ENCODE peak calls at places on chromosomes 4 and X, in ten cellular contexts. L, K, F, X, E, T, R, N, P and M are unnamed samples.
A peak's percentile ranks its signal among the peaks of the same experiment; 100 is the strongest.

GRCh38 chr4:13461511-13461910 is 22.6 kb downstream of the RAB28 start:
- DNase-seq in L (no peak), K (no peak), F (no peak), X (no peak), E (no peak), T (no peak), R (no peak), N (no peak), P (no peak), M (no peak)

GRCh38 chr4:136012250-136012649 is 1520.0 kb downstream of the PCDH18 start:
- DNase-seq in L (no peak), K (no peak), F (no peak), X (no peak), E (no peak), T (no peak), R (no peak), N (no peak), P (no peak), M (no peak)

GRCh38 chr4:160026720-160027119 is 923.8 kb downstream of the RAPGEF2 start:
- DNase-seq in L (peak; percentile 0), K (no peak), F (no peak), X (no peak), E (no peak), T (no peak), R (no peak), N (no peak), P (no peak), M (no peak)

GRCh38 chr4:108432418-108432817 is 188.0 kb upstream of the RPL34 start:
- DNase-seq in L (no peak), K (no peak), F (no peak), X (no peak), E (no peak), T (no peak), R (no peak), N (no peak), P (no peak), M (no peak)

GRCh38 chr4:101774807-101775206 is 15.7 kb upstream of the BANK1 start:
- DNase-seq in L (no peak), K (no peak), F (no peak), X (no peak), E (no peak), T (no peak), R (no peak), N (no peak), P (no peak), M (no peak)

GRCh38 chr4:34009951-34010350 is 2234.4 kb downstream of the ARAP2 start:
- DNase-seq in L (no peak), K (no peak), F (no peak), X (no peak), E (no peak), T (no peak), R (no peak), N (no peak), P (no peak), M (no peak)

GRCh38 chrX:147403075-147403474 is 508.6 kb upstream of the FMR1 start:
- DNase-seq in L (no peak), K (no peak), F (no peak), X (no peak), E (no peak), T (no peak), R (no peak), N (no peak), P (no peak), M (no peak)

GRCh38 chr4:8010618-8011017 is 71.0 kb upstream of the AFAP1 start:
- DNase-seq in L (peak; percentile 98), K (no peak), F (peak; percentile 99), X (no peak), E (peak; percentile 45), T (no peak), R (no peak), N (peak; percentile 54), P (peak; percentile 57), M (no peak)

GRCh38 chr4:111410571-111410970 is 734.7 kb upstream of the FAM241A start:
- DNase-seq in L (no peak), K (no peak), F (no peak), X (no peak), E (no peak), T (peak; percentile 28), R (no peak), N (no peak), P (no peak), M (no peak)

GRCh38 chr4:128468485-128468989 is 180.9 kb upstream of the PGRMC2 start:
- DNase-seq in L (no peak), K (no peak), F (peak; percentile 57), X (peak; percentile 31), E (peak; percentile 83), T (peak; percentile 59), R (no peak), N (no peak), P (no peak), M (no peak)

GRCh38 chr4:54384563-54384962 is 155.5 kb downstream of the PDGFRA start:
- DNase-seq in L (peak; percentile 27), K (peak; percentile 7), F (no peak), X (no peak), E (peak; percentile 38), T (no peak), R (no peak), N (no peak), P (no peak), M (peak; percentile 18)

GRCh38 chr4:26317766-26318165 is 3.0 kb upstream of the RBPJ start:
- DNase-seq in L (no peak), K (no peak), F (no peak), X (no peak), E (no peak), T (no peak), R (no peak), N (no peak), P (no peak), M (no peak)

GRCh38 chrX:55167124-55167523 is 53.0 kb upstream of the PAGE5 start:
- DNase-seq in L (no peak), K (no peak), F (peak; percentile 8), X (no peak), E (no peak), T (no peak), R (no peak), N (no peak), P (no peak), M (no peak)

GRCh38 chr4:87030606-87031441 is 96.0 kb downstream of the AFF1 start:
- DNase-seq in L (peak; percentile 46), K (no peak), F (peak; percentile 79), X (no peak), E (no peak), T (no peak), R (no peak), N (no peak), P (no peak), M (no peak)

GRCh38 chrX:19794690-19795089 is 92.7 kb downstream of the SH3KBP1 start:
- DNase-seq in L (no peak), K (no peak), F (no peak), X (no peak), E (no peak), T (no peak), R (no peak), N (no peak), P (no peak), M (no peak)

GRCh38 chrX:19795289-19795688 is 92.1 kb downstream of the SH3KBP1 start:
- DNase-seq in L (no peak), K (no peak), F (no peak), X (no peak), E (no peak), T (no peak), R (no peak), N (no peak), P (no peak), M (no peak)

GRCh38 chrX:19799319-19800182 is 87.8 kb downstream of the SH3KBP1 start:
- DNase-seq in L (no peak), K (peak; percentile 61), F (no peak), X (no peak), E (no peak), T (no peak), R (no peak), N (no peak), P (no peak), M (no peak)

GRCh38 chrX:19800821-19801220 is 86.6 kb downstream of the SH3KBP1 start:
- DNase-seq in L (no peak), K (peak; percentile 29), F (no peak), X (no peak), E (no peak), T (no peak), R (no peak), N (no peak), P (no peak), M (no peak)

GRCh38 chrX:19798423-19798822 is 89.0 kb downstream of the SH3KBP1 start:
- DNase-seq in L (no peak), K (no peak), F (no peak), X (no peak), E (no peak), T (no peak), R (no peak), N (no peak), P (no peak), M (no peak)
- H3K4me1 ChIP-seq in L (no peaks in the 10 kb centered on the region), K (peaks cover 78% of the 10 kb centered on the region), F (no peaks in the 10 kb centered on the region), X (no peaks in the 10 kb centered on the region), E (no peaks in the 10 kb centered on the region), T (peaks cover 3% of the 10 kb centered on the region), R (peaks cover 3% of the 10 kb centered on the region), N (no peaks in the 10 kb centered on the region), P (no peaks in the 10 kb centered on the region), M (peaks cover 17% of the 10 kb centered on the region)

GRCh38 chr4:16616981-16617380 is 281.5 kb downstream of the LDB2 start:
- DNase-seq in L (no peak), K (no peak), F (no peak), X (no peak), E (no peak), T (no peak), R (no peak), N (no peak), P (no peak), M (no peak)
- H3K4me3 ChIP-seq in L (no peak overlapping the region), K (no peak overlapping the region), F (no peak overlapping the region), X (no peak overlapping the region), E (no peak overlapping the region), T (no peak overlapping the region), R (no peak overlapping the region), N (no peak overlapping the region), P (no peak overlapping the region), M (no peak overlapping the region)

DNA sequence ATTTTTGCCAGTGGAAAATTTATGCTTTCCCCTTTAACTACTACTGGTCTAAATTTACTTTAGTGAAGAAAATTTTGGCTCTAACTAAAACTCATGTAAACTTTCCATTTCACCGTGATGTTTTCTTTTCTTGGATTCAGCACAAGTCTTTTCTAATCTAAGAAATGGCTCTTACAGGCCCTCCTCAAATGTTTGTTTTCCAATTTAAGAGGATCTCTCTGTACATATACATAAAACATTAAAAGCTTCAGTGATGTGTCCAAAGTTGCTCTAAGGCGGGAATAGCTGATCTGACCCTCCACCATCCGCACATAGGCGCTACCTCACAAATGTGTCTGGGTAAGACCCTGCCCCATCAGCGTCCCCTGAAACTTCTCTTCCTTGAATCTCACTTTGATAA is 68.1 kb downstream of the MAML3 start:
- DNase-seq in L (no peak), K (no peak), F (no peak), X (no peak), E (no peak), T (peak; percentile 37), R (no peak), N (no peak), P (no peak), M (no peak)
- H3K4me1 ChIP-seq in L (peaks cover 19% of the 10 kb centered on the region), K (no peaks in the 10 kb centered on the region), F (no peaks in the 10 kb centered on the region), X (peaks cover 16% of the 10 kb centered on the region), E (no peaks in the 10 kb centered on the region), T (peaks cover 84% of the 10 kb centered on the region), R (peaks cover 36% of the 10 kb centered on the region), N (no peaks in the 10 kb centered on the region), P (peaks cover 19% of the 10 kb centered on the region), M (peaks cover 4% of the 10 kb centered on the region)

DNA sequence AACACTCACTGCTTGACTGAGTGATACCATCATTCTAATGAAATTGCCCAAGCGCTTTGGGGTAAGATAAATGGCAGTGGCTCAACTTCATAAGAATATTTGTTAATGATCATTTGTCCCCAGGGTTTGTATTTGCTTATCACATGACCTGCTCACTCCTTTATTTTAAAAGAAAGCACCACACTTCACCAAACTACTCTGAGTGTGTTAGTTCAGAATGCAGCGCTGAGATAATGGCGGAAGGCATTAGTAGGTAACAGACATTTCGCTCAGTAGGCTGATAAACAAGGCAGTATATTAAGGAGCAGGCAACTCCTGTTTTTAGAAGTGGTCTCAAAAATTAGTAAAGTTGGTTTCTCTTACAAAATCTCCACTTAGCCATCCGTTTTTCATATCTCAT is 1.6 kb downstream of the SNX25 start:
- DNase-seq in L (no peak), K (peak; percentile 33), F (no peak), X (no peak), E (no peak), T (no peak), R (no peak), N (no peak), P (no peak), M (no peak)
- H3K4me3 ChIP-seq in L (peak overlapping the region; percentile 90), K (peak overlapping the region; percentile 81), F (peak overlapping the region; percentile 78), X (peak overlapping the region; percentile 35), E (peak overlapping the region; percentile 67), T (peak overlapping the region; percentile 96), R (peak overlapping the region; percentile 67), N (peak overlapping the region; percentile 71), P (peak overlapping the region; percentile 70), M (peak overlapping the region; percentile 81)